ENCODE peak calls at places on chromosomes 7 and 10, in eight cellular contexts. L, B, A, T, P, G, X and F are unnamed samples.

GRCh38 chr7:32891800-32892520 is 400 bp upstream of the KBTBD2 start:
- DNase-seq in X (peak; percentile 99), B (peak; percentile 96), P (peak; percentile 97), G (peak; percentile 94), A (peak; percentile 97), T (peak; percentile 99), L (peak; percentile 97), F (peak; percentile 90)

GRCh38 chr10:23139677-23140076 is 44.3 kb downstream of the MSRB2 start:
- DNase-seq in G (no peak), X (no peak), L (no peak), A (no peak), T (no peak), P (no peak), B (no peak), F (no peak)

GRCh38 chr7:105664816-105665525 is 83.7 kb upstream of the EFCAB10 start:
- DNase-seq in B (peak; percentile 49), G (no peak), L (no peak), X (no peak), A (no peak), T (peak; percentile 76), P (no peak), F (no peak)

GRCh38 chr7:75884401-75884800 is 5.6 kb downstream of the RHBDD2 start:
- DNase-seq in B (no peak), P (no peak), A (no peak), G (no peak), L (no peak), X (no peak), T (no peak), F (no peak)

GRCh38 chr7:107501593-107501992 is 31.7 kb downstream of the GPR22 start:
- DNase-seq in A (peak; percentile 38), P (no peak), T (peak; percentile 54), B (peak; percentile 22), X (no peak), L (no peak), G (no peak), F (no peak)

GRCh38 chr10:89042547-89042946 is 51.9 kb downstream of the FAS start:
- DNase-seq in L (no peak), B (no peak), G (no peak), P (no peak), X (no peak), T (no peak), A (no peak), F (no peak)

GRCh38 chr7:106047818-106048490 is 64.2 kb downstream of the SYPL1 start:
- DNase-seq in X (no peak), T (no peak), B (no peak), P (no peak), L (no peak), G (no peak), A (no peak), F (no peak)

GRCh38 chr10:21505711-21506278 is 19.7 kb downstream of the SKIDA1 start:
- DNase-seq in L (no peak), G (no peak), T (no peak), B (no peak), X (no peak), P (no peak), A (no peak), F (no peak)

GRCh38 chr7:16728811-16729210 is 24.7 kb upstream of the TSPAN13 start:
- DNase-seq in G (no peak), P (no peak), T (no peak), X (no peak), B (no peak), L (no peak), A (no peak), F (no peak)

DNA sequence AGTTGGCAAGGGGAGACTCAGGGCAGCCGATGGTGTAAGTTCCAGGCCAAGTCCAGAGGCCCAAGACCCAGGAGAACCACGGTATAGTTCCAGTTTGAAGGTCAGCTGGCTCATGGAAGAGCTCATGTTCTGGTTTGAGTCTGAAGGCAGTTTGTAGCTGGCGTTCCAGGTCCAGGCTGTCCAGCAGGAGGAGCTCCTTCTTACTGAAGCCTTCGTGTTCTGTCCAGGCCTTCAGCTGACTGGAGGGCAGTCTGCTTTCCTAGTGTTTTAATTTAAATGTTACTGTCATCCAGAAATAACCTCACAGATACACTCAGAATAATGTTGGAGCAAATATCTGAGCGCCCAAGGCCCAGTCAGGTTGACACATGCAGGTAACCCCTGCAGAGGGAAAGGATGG is 4.2 kb downstream of the SUN1 start:
- DNase-seq in T (peak; percentile 37), G (no peak), L (peak; percentile 59), B (peak; percentile 39), X (no peak), A (peak; percentile 53), P (no peak), F (no peak)
- TF ChIP-seq CTCF in T (peak; percentile 55), G (peak; percentile 44), L (peak; percentile 57), B (peak; percentile 34), X (peak; percentile 43), A (peak; percentile 22), P (peak; percentile 6), F (no peak)

DNA sequence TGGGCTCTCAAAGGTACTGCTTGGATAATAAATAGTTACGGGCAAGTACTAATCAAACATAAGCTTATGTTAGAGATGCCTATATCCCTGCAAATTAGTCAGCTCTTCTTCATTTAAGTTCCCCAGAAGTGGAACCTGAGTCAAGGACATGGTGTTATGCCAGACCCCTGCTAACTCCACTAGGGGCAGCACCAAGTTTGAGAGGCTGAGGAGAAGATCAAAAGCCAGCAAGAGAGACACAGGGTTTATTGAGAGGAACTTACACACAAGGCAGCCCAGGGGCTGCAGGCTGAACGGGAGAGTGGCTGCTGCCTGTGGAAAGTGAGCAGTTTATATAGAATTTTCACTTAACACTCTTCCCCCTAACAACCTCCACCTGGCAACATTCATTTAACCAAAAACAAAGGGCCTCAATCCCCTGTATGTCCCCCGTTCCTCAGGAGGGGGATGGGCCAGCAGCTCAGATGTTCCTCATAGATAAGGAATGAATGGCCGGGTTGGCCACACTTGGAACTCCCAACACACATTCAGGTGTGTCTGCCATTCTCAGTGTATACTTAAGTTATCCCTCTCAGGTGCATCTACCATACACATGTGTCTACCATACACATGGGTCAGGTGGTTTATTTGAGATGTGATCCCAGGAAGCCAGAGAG is 62.6 kb upstream of the GHITM start:
- DNase-seq in T (peak; percentile 68), A (peak; percentile 12), G (no peak), P (no peak), B (no peak), L (peak; percentile 28), X (no peak), F (no peak)
- TF ChIP-seq CTCF in T (peak; percentile 62), A (no peak), G (peak; percentile 46), P (no peak), B (no peak), L (no peak), X (no peak), F (no peak)

GRCh38 chr7:80093349-80093748 is 41.3 kb upstream of the GNAI1 start:
- DNase-seq in L (no peak), X (no peak), A (no peak), T (no peak), B (no peak), G (no peak), P (no peak), F (no peak)

GRCh38 chr7:80100254-80100653 is 34.4 kb upstream of the GNAI1 start:
- DNase-seq in L (no peak), B (no peak), P (no peak), T (no peak), A (no peak), G (no peak), X (no peak), F (no peak)

GRCh38 chr7:80097756-80098155 is 36.9 kb upstream of the GNAI1 start:
- DNase-seq in P (no peak), T (no peak), B (no peak), X (no peak), L (no peak), G (no peak), A (no peak), F (no peak)

GRCh38 chr7:80095545-80095944 is 39.1 kb upstream of the GNAI1 start:
- DNase-seq in X (no peak), P (no peak), G (no peak), L (no peak), A (no peak), B (no peak), T (peak; percentile 23), F (no peak)

GRCh38 chr7:80098795-80099194 is 35.8 kb upstream of the GNAI1 start:
- DNase-seq in A (peak; percentile 5), P (no peak), T (peak; percentile 74), L (no peak), G (no peak), X (no peak), B (no peak), F (no peak)
- TF ChIP-seq CTCF in A (peak; percentile 70), P (no peak), T (peak; percentile 20), L (no peak), G (peak; percentile 32), X (no peak), B (no peak), F (peak; percentile 51)

DNA sequence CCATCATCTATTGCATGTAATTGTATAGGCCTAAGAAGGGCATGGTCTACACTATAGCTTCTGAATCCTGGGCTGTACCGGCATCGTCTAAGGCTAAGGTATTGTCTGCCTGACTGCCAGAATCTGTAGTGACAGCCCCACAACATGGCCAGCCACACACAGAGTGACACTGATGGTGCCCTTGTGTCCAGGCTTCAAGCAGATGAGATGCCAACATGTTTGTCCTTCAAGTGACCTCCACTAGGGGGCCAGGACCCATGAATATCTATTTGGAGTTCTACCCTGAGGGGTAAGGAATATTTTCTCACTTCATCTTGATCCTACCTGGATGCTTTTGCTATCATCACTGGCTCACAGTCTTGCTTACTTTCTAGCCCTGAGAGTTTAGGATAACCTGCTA is 1.5 kb downstream of the CYP3A7 start:
- DNase-seq in T (peak; percentile 62), P (no peak), X (no peak), L (no peak), A (peak; percentile 5), B (no peak), G (no peak), F (no peak)
- TF ChIP-seq CTCF in T (peak; percentile 61), P (peak; percentile 7), X (peak; percentile 28), L (no peak), A (peak; percentile 53), B (no peak), G (peak; percentile 46), F (peak; percentile 48)

GRCh38 chr10:127228195-127228785 is 31.9 kb upstream of the INSYN2A start:
- DNase-seq in X (no peak), B (no peak), G (no peak), T (no peak), L (no peak), A (no peak), P (peak; percentile 61), F (no peak)
- TF ChIP-seq CTCF in X (no peak), B (no peak), G (no peak), T (no peak), L (no peak), A (no peak), P (no peak), F (no peak)

GRCh38 chr7:95725170-95725569 is 47.2 kb upstream of the DYNC1I1 start:
- DNase-seq in T (peak; percentile 43), X (no peak), L (no peak), B (no peak), P (no peak), G (no peak), A (no peak), F (no peak)
- TF ChIP-seq CTCF in T (peak; percentile 74), X (no peak), L (no peak), B (no peak), P (no peak), G (no peak), A (no peak), F (no peak)

GRCh38 chr7:139749545-139749944 is 28.3 kb downstream of the HIPK2 start:
- DNase-seq in X (no peak), A (no peak), P (no peak), G (no peak), T (no peak), B (no peak), L (no peak), F (no peak)
- TF ChIP-seq CTCF in X (no peak), A (no peak), P (no peak), G (no peak), T (no peak), B (no peak), L (no peak), F (no peak)